ENCODE peak calls at places on chromosome 14, in seven cellular contexts. D is IMR-90, F is mesenchymal stem cell, C is H9, L is H1, K is trophoblast cell, H is mesendoderm. B is an unnamed sample.

GRCh38 chr14:23614395-23614828 is 21.8 kb upstream of the DHRS2 start:
- DNase-seq in D (no peak), F (no peak), K (no peak), C (no peak), L (no peak), H (no peak), B (no peak)

GRCh38 chr14:76705214-76705613 is 56.1 kb upstream of the VASH1 start:
- DNase-seq in D (no peak), L (peak), K (no peak), C (no peak), H (no peak), F (no peak), B (no peak)

GRCh38 chr14:91170504-91171121 is 56.7 kb downstream of the DGLUCY start:
- DNase-seq in C (no peak), K (no peak), D (peak), L (no peak), H (no peak), F (no peak), B (no peak)

GRCh38 chr14:34853041-34853440 is 22.1 kb downstream of the BAZ1A start:
- DNase-seq in H (no peak), C (no peak), F (no peak), K (no peak), L (no peak), D (no peak), B (no peak)

GRCh38 chr14:90193925-90194324 is 62.4 kb upstream of the PSMC1 start:
- DNase-seq in H (peak), C (peak), F (no peak), D (no peak), L (peak), K (no peak), B (no peak)

GRCh38 chr14:50064993-50065392 is 51.4 kb downstream of the VCPKMT start:
- DNase-seq in K (no peak), F (peak), C (no peak), H (no peak), L (no peak), D (no peak), B (no peak)

GRCh38 chr14:102940729-102941362 is 18.4 kb downstream of the AMN start:
- DNase-seq in K (no peak), F (no peak), H (no peak), C (no peak), D (no peak), L (no peak), B (no peak)

GRCh38 chr14:100406505-100407131 is 83.5 kb downstream of the SLC25A47 start:
- DNase-seq in C (no peak), D (peak), H (no peak), L (no peak), F (peak), K (no peak), B (no peak)

GRCh38 chr14:99982449-99983250 is 82.6 kb upstream of the EVL start:
- DNase-seq in C (peak), D (peak), F (peak), L (no peak), H (peak), K (no peak), B (peak)

GRCh38 chr14:55121146-55121545 is 7.9 kb upstream of the LGALS3 start:
- DNase-seq in K (no peak), L (no peak), F (no peak), D (no peak), C (no peak), H (no peak), B (no peak)
- H2BK5ac ChIP-seq in K (peak), L (no peak), F (no peak), D (no peak), C (no peak), H (no peak), B (no peak)

GRCh38 chr14:51564986-51565604 is 86.6 kb upstream of the FRMD6 start:
- DNase-seq in D (no peak), H (no peak), K (peak), C (no peak), L (no peak), F (no peak), B (no peak)

GRCh38 chr14:51562816-51563215 is 88.9 kb upstream of the FRMD6 start:
- DNase-seq in K (peak), L (no peak), C (no peak), D (peak), H (no peak), F (peak), B (no peak)

GRCh38 chr14:51561141-51561540 is 90.6 kb upstream of the FRMD6 start:
- DNase-seq in K (no peak), F (no peak), H (no peak), C (no peak), L (no peak), D (no peak), B (no peak)

GRCh38 chr14:51564460-51564859 is 87.2 kb upstream of the FRMD6 start:
- DNase-seq in F (no peak), D (no peak), H (no peak), L (no peak), C (no peak), K (no peak), B (no peak)

GRCh38 chr14:51563560-51563959 is 88.2 kb upstream of the FRMD6 start:
- DNase-seq in D (peak), H (no peak), F (no peak), C (no peak), K (no peak), L (no peak), B (no peak)
- H2BK5ac ChIP-seq in D (peak), H (no peak), F (no peak), C (no peak), K (peak), L (no peak), B (no peak)

GRCh38 chr14:101808894-101809670 is 47.6 kb downstream of the PPP2R5C start:
- DNase-seq in D (no peak), C (no peak), F (no peak), L (no peak), K (no peak), H (no peak), B (no peak)

GRCh38 chr14:101808020-101808641 is 46.6 kb downstream of the PPP2R5C start:
- DNase-seq in L (peak), K (no peak), D (no peak), F (no peak), C (peak), H (peak), B (peak)

GRCh38 chr14:101812071-101812470 is 50.6 kb downstream of the PPP2R5C start:
- DNase-seq in C (no peak), F (no peak), D (no peak), K (no peak), L (no peak), H (peak), B (no peak)

GRCh38 chr14:101810897-101811620 is 49.5 kb downstream of the PPP2R5C start:
- DNase-seq in F (peak), C (no peak), H (no peak), K (no peak), D (peak), L (no peak), B (no peak)

GRCh38 chr14:101809671-101810514 is 48.4 kb downstream of the PPP2R5C start:
- DNase-seq in H (peak), K (peak), F (peak), C (peak), L (peak), D (peak), B (peak)
- H2BK5ac ChIP-seq in H (peak), K (peak), F (peak), C (peak), L (peak), D (peak), B (peak)

GRCh38 chr14:32559595-32559994 is 230.5 kb downstream of the AKAP6 start:
- DNase-seq in H (no peak), K (no peak), D (no peak), L (no peak), F (peak), C (no peak), B (no peak)
- H2BK5ac ChIP-seq in H (no peak), K (no peak), D (no peak), L (no peak), F (no peak), C (no peak), B (no peak)

GRCh38 chr14:95355422-95355821 is 35.7 kb upstream of the CLMN start:
- DNase-seq in H (no peak), L (peak), K (no peak), C (no peak), F (no peak), D (no peak), B (no peak)
- H2BK5ac ChIP-seq in H (no peak), L (no peak), K (no peak), C (no peak), F (no peak), D (no peak), B (no peak)

DNA sequence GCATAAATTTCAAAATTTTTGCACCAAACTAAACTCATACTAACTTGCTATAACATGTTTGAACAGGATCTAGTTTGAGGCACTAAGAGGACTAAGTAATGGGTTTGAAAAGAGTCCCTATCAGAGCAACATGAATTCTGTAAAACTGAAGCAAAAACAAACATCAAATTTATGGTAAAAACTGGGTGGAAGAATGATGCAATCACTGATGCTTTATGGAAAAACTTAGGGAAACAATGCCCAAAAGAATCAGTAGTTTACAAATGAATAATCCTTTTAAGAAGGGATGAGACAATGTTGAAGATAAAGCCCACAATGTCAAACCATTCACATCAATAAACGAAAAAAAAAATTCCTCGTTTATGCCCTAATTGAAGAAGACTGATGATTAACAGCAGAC is 88.9 kb downstream of the PRKD1 start:
- DNase-seq in K (no peak), D (no peak), H (no peak), L (no peak), F (no peak), C (no peak), B (no peak)
- H2BK5ac ChIP-seq in K (no peak), D (no peak), H (no peak), L (no peak), F (no peak), C (no peak), B (no peak)

GRCh38 chr14:72815459-72815858 is 78.4 kb downstream of the DPF3 start:
- DNase-seq in L (no peak), F (no peak), H (no peak), K (no peak), D (no peak), C (no peak), B (no peak)
- H2BK5ac ChIP-seq in L (no peak), F (no peak), H (no peak), K (no peak), D (no peak), C (no peak), B (no peak)

DNA sequence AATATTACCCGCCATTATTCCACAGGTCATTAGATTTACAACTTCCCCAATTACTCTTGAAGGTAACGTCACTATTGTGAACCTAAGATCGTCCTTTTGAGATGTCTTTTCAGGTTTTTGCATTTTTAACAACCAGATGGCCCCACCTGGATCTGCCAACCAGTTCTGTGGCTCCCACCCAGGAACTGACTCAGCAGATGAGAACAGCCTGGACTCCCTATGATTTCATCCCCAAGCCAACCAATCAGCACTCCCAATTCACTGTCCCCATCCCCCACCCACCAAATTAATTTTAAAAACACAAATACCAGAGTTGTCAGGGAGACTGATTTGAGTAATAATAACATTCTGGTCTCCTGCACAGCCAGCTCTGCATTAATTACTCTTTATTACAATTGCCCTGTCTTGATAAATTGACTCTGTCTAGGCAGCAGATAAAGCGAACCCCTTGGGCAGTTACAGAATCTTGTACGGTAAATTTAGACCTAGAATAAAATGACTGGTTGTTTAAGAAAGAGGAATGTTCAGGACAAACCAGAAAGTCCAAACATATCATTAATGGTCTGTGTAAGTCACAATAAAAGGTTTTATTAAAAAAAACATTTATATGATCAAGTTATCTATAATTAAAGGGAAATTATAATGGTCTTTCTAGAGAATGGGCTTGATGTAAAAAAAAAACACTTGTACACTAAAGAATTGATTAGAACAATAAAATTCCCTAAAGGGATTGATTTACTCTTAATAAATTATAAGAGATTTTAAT is 55.8 kb downstream of the COX16 start:
- DNase-seq in L (no peak), D (no peak), H (peak), F (no peak), K (no peak), C (no peak), B (no peak)
- H2BK5ac ChIP-seq in L (no peak), D (no peak), H (no peak), F (no peak), K (no peak), C (no peak), B (no peak)

DNA sequence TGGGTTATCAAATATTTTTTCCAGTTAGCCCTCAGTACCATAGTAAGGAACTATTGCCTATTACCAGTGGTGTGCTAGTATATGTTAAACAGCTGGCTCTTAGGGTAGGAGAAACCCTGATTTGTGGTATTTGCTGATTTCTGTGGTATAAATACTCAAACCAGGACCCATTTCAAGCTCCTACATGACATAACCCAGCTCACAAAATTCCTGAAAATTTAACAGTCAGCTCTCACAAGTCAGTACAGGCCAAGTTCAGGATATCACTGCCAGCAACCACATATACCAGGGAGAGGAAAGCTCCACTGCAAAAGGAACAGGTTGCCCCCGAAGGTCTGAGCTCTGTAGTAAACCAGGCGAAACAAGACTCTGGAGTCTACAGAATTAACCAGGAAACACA is 315.3 kb downstream of the NOVA1 start:
- DNase-seq in D (no peak), H (no peak), K (no peak), L (no peak), F (no peak), C (no peak), B (no peak)
- H2BK5ac ChIP-seq in D (peak), H (no peak), K (no peak), L (no peak), F (no peak), C (no peak), B (no peak)

B was measured in neuronal stem cell.